ENCODE peak calls at places on chromosomes 5 and 9, in seven cellular contexts. V, G, Y, A, J, B and Q are unnamed samples. For H3K9me3, the result is how much of the 10 kb centered on the place peaks cover.

GRCh38 chr5:180692426-180692825 is 43.0 kb upstream of the FLT4 start:
- DNase-seq in V (no peak), G (no peak), Y (no peak), A (no peak), J (no peak), B (no peak), Q (no peak)

GRCh38 chr5:142171270-142171669 is 62.7 kb downstream of the NDFIP1 start:
- DNase-seq in V (no peak), G (no peak), Y (no peak), A (no peak), J (no peak), B (no peak), Q (no peak)

GRCh38 chr9:128192601-128193371 is 1.4 kb upstream of the CIZ1 start:
- DNase-seq in V (no peak), G (peak), Y (peak), A (no peak), J (peak), B (peak), Q (peak)

GRCh38 chr9:125142560-125143376 is 560 bp downstream of the SCAI start:
- DNase-seq in V (no peak), G (no peak), Y (peak), A (peak), J (peak), B (no peak), Q (no peak)

GRCh38 chr9:132644251-132644650 is 25.5 kb downstream of the DDX31 start:
- DNase-seq in V (no peak), G (no peak), Y (no peak), A (no peak), J (no peak), B (no peak), Q (no peak)

GRCh38 chr5:143551765-143552164 is 148.3 kb upstream of the NR3C1 start:
- DNase-seq in V (no peak), G (no peak), Y (no peak), A (no peak), J (no peak), B (no peak), Q (no peak)

GRCh38 chr9:106420511-106420944 is 442.4 kb upstream of the ZNF462 start:
- DNase-seq in V (no peak), G (no peak), Y (no peak), A (no peak), J (peak), B (no peak), Q (no peak)

GRCh38 chr5:179619776-179620175 is 3.7 kb downstream of the HNRNPH1 start:
- DNase-seq in V (no peak), G (no peak), Y (no peak), A (no peak), J (no peak), B (no peak), Q (no peak)

GRCh38 chr5:67648201-67648671 is 451.6 kb upstream of the CD180 start:
- DNase-seq in V (no peak), G (no peak), Y (peak), A (no peak), J (no peak), B (no peak), Q (peak)

GRCh38 chr9:125589287-125589686 is 117.7 kb downstream of the MAPKAP1 start:
- DNase-seq in V (no peak), G (no peak), Y (no peak), A (no peak), J (no peak), B (no peak), Q (no peak)

GRCh38 chr5:145681686-145682085 is 153.5 kb downstream of the PRELID2 start:
- DNase-seq in V (peak), G (no peak), Y (peak), A (no peak), J (no peak), B (no peak), Q (no peak)

GRCh38 chr9:107712390-107712789 is 222.8 kb upstream of the KLF4 start:
- DNase-seq in V (no peak), G (no peak), Y (no peak), A (no peak), J (no peak), B (no peak), Q (no peak)

GRCh38 chr9:86424246-86424891 is 70.2 kb upstream of the TUT7 start:
- DNase-seq in V (no peak), G (no peak), Y (no peak), A (no peak), J (no peak), B (no peak), Q (no peak)

GRCh38 chr5:56358046-56358445 is 124.9 kb upstream of the ANKRD55 start:
- DNase-seq in V (no peak), G (no peak), Y (no peak), A (no peak), J (no peak), B (no peak), Q (no peak)

GRCh38 chr9:112051812-112052211 is 123.3 kb downstream of the SUSD1 start:
- DNase-seq in V (no peak), G (no peak), Y (no peak), A (no peak), J (no peak), B (no peak), Q (no peak)

GRCh38 chr9:5790923-5791322 is 42.0 kb downstream of the ERMP1 start:
- DNase-seq in V (no peak), G (no peak), Y (no peak), A (no peak), J (no peak), B (no peak), Q (no peak)

GRCh38 chr5:73981696-73982095 is 355.7 kb downstream of the ARHGEF28 start:
- DNase-seq in V (no peak), G (no peak), Y (no peak), A (no peak), J (no peak), B (no peak), Q (no peak)

GRCh38 chr5:121053055-121053985 is 589.2 kb downstream of the PRR16 start:
- DNase-seq in V (no peak), G (no peak), Y (no peak), A (no peak), J (no peak), B (no peak), Q (no peak)

GRCh38 chr5:66958126-66958983 is 238.2 kb downstream of the CD180 start:
- DNase-seq in V (no peak), G (no peak), Y (no peak), A (no peak), J (no peak), B (no peak), Q (no peak)

GRCh38 chr5:169116961-169117461 is 183.9 kb downstream of the SLIT3 start:
- DNase-seq in V (no peak), G (no peak), Y (no peak), A (no peak), J (no peak), B (no peak), Q (no peak)

GRCh38 chr9:129968690-129969485 is 74.1 kb downstream of the FNBP1 start:
- DNase-seq in V (peak), G (no peak), Y (no peak), A (no peak), J (no peak), B (no peak), Q (no peak)

GRCh38 chr5:109034276-109034675 is 286.6 kb downstream of the FER start:
- DNase-seq in V (no peak), G (no peak), Y (no peak), A (no peak), J (no peak), B (no peak), Q (no peak)

GRCh38 chr9:93081081-93081529 is 14.9 kb upstream of the CARD19 start:
- DNase-seq in V (no peak), G (no peak), Y (peak), A (no peak), J (peak), B (no peak), Q (no peak)

GRCh38 chr5:120083851-120084615 is 380.1 kb upstream of the PRR16 start:
- DNase-seq in V (no peak), G (no peak), Y (no peak), A (no peak), J (no peak), B (no peak), Q (no peak)

GRCh38 chr5:97778451-97778850 is 595.4 kb upstream of the RIOK2 start:
- DNase-seq in V (no peak), G (no peak), Y (no peak), A (no peak), J (no peak), B (no peak), Q (no peak)

GRCh38 chr5:111954516-111955337 is 197.7 kb upstream of the NREP start:
- DNase-seq in V (no peak), G (no peak), Y (no peak), A (no peak), J (no peak), B (no peak), Q (no peak)

GRCh38 chr5:170623576-170624181 is 119.9 kb downstream of the KCNIP1 start:
- DNase-seq in V (peak), G (peak), Y (no peak), A (no peak), J (no peak), B (no peak), Q (no peak)

GRCh38 chr9:18238254-18238653 is 235.7 kb upstream of the ADAMTSL1 start:
- DNase-seq in V (peak), G (no peak), Y (no peak), A (no peak), J (no peak), B (no peak), Q (no peak)

GRCh38 chr5:3912790-3913189 is 317.2 kb downstream of the IRX1 start:
- DNase-seq in V (no peak), G (no peak), Y (no peak), A (no peak), J (no peak), B (no peak), Q (no peak)
- H3K9me3 ChIP-seq in V (under half), G (under half), Y (under half), A (under half), J (under half), B (under half), Q (under half)

DNA sequence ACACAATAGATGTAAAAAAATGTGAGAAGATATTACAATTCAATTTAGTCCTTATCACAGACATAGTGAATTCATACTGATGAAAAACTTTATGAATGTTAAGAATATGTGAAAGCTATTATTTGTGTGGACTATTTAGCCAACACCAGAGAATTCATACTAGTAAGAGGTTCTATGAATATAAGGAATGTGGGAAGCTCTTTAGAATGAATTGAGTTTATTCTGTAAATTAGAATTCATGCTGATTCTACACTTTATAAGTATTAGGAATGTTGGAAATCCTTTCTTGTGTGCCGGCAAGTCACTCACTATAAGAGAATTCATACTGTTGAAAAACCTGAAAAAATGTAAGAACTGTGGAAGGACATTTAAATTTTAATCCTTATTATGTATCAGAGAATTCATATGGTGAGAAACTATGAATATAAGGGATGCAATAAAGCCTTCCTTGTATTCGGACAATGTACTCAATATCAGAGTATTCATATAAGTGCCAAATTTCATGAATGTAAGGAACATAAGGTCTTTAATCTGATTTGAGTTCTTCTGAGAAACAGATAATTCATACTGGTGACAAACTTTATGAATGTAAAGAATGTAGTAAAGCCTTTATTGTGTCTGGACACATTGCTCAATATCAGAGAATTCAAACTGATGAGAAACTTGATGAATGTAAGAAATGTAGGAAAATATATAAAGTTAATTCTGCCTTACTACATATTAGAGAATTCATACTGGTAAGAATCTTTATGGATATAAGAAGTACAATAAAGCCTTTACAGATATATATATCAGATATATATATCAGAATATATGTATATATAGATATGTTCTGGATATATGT is 21.5 kb upstream of the PCDHA1 start:
- DNase-seq in V (no peak), G (no peak), Y (no peak), A (no peak), J (no peak), B (no peak), Q (no peak)
- H3K9me3 ChIP-seq in V (under half), G (under half), Y (half or more), A (half or more), J (under half), B (under half), Q (half or more)

GRCh38 chr5:1453613-1454012 is 8.4 kb upstream of the SLC6A3 start:
- DNase-seq in V (no peak), G (no peak), Y (no peak), A (no peak), J (no peak), B (no peak), Q (no peak)
- H3K9me3 ChIP-seq in V (under half), G (under half), Y (under half), A (under half), J (under half), B (under half), Q (under half)

GRCh38 chr5:132138260-132138659 is 64.7 kb downstream of the CSF2 start:
- DNase-seq in V (no peak), G (no peak), Y (no peak), A (no peak), J (no peak), B (no peak), Q (no peak)

GRCh38 chr5:132147663-132148062 is 74.1 kb downstream of the CSF2 start:
- DNase-seq in V (no peak), G (no peak), Y (no peak), A (no peak), J (no peak), B (no peak), Q (no peak)

GRCh38 chr5:132143148-132143547 is 69.6 kb downstream of the CSF2 start:
- DNase-seq in V (no peak), G (no peak), Y (no peak), A (no peak), J (no peak), B (no peak), Q (no peak)

GRCh38 chr5:132136906-132137305 is 63.3 kb downstream of the CSF2 start:
- DNase-seq in V (peak), G (no peak), Y (no peak), A (no peak), J (no peak), B (no peak), Q (no peak)

DNA sequence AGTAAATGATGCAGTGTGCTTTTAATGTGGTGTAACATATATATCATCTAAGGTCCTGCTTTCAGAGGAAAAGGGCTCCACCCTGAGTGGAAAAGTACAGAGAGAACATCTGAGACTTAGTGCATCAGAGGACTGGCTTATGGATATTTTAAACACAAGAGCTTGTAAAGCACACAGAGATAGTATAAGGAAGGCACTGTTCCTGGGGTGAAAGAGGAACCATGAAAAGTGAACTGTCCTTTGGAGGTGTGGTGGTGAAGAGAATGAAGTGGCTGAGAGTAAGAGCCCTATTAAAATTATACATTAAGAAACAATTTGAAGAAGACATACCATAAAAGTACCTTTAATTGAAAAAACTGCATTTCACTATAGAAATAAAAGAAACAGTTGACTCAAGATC is 68.9 kb downstream of the CSF2 start:
- DNase-seq in V (no peak), G (no peak), Y (no peak), A (no peak), J (no peak), B (no peak), Q (no peak)
- H3K9me3 ChIP-seq in V (under half), G (under half), Y (under half), A (under half), J (under half), B (under half), Q (under half)